ENCODE peak calls at places on chromosomes 6 and 20, in five cellular contexts. J, H, W, B and U are unnamed samples.

GRCh38 chr20:41329435-41330342 is 10.9 kb upstream of the LPIN3 start:
- DNase-seq in B (no peak), J (peak; percentile 82), W (no peak), H (no peak), U (no peak)

GRCh38 chr6:87806635-87807034 is 104.6 kb upstream of the AKIRIN2 start:
- DNase-seq in B (no peak), W (no peak), H (no peak), J (peak; percentile 74), U (peak; percentile 43)

GRCh38 chr6:17281497-17282481 is 628 bp downstream of the RBM24 start:
- DNase-seq in B (no peak), W (peak; percentile 73), H (no peak), J (no peak), U (peak; percentile 53)

GRCh38 chr6:14819001-14819400 is 426.9 kb upstream of the JARID2 start:
- DNase-seq in W (no peak), J (no peak), B (no peak), H (no peak), U (no peak)

GRCh38 chr6:139981810-139982550 is 607.5 kb upstream of the CITED2 start:
- DNase-seq in W (no peak), H (no peak), B (no peak), J (no peak), U (no peak)

GRCh38 chr20:50280851-50281655 is 90.4 kb downstream of the CEBPB start:
- DNase-seq in H (no peak), B (no peak), J (no peak), W (no peak), U (no peak)

GRCh38 chr20:51941503-51941902 is 139.2 kb upstream of the SALL4 start:
- DNase-seq in W (no peak), J (no peak), B (no peak), H (no peak), U (no peak)

GRCh38 chr6:73739097-73739496 is 43.1 kb downstream of the CD109 start:
- DNase-seq in H (no peak), W (no peak), B (peak; percentile 34), J (peak; percentile 66), U (peak; percentile 35)

GRCh38 chr6:36769676-36770499 is 69.4 kb downstream of the CPNE5 start:
- DNase-seq in W (no peak), J (no peak), H (no peak), B (no peak), U (no peak)

GRCh38 chr20:38883081-38883980 is 42.9 kb upstream of the FAM83D start:
- DNase-seq in W (no peak), H (no peak), J (no peak), B (no peak), U (peak; percentile 89)

GRCh38 chr6:13304580-13305255 is 23.6 kb downstream of the TBC1D7 start:
- DNase-seq in J (no peak), W (peak; percentile 33), B (no peak), H (peak; percentile 77), U (no peak)

GRCh38 chr20:24722586-24722985 is 226.5 kb upstream of the CST7 start:
- DNase-seq in J (no peak), H (no peak), W (peak; percentile 30), B (no peak), U (no peak)

GRCh38 chr6:18323935-18324707 is 59.8 kb upstream of the DEK start:
- DNase-seq in B (peak; percentile 58), H (no peak), J (peak; percentile 54), W (no peak), U (peak; percentile 64)

GRCh38 chr20:37932074-37932473 is 29.1 kb downstream of the VSTM2L start:
- DNase-seq in H (no peak), W (no peak), B (no peak), J (no peak), U (no peak)

GRCh38 chr6:151095538-151096254 is 144.1 kb upstream of the AKAP12 start:
- DNase-seq in H (no peak), W (no peak), B (no peak), J (peak; percentile 91), U (no peak)

GRCh38 chr6:134057478-134057877 is 5.1 kb upstream of the SLC2A12 start:
- DNase-seq in J (no peak), B (no peak), W (no peak), H (no peak), U (no peak)

GRCh38 chr6:162638931-162639574 is 88.5 kb downstream of the PRKN start:
- DNase-seq in W (no peak), H (no peak), B (no peak), J (no peak), U (no peak)

GRCh38 chr6:27136077-27136644 is 111.3 kb upstream of the PRSS16 start:
- DNase-seq in W (no peak), H (no peak), B (no peak), J (no peak), U (no peak)

GRCh38 chr6:143543435-143543834 is 31.9 kb upstream of the FUCA2 start:
- DNase-seq in H (no peak), B (no peak), W (no peak), J (no peak), U (no peak)

GRCh38 chr6:143545165-143545564 is 33.6 kb upstream of the FUCA2 start:
- DNase-seq in W (no peak), H (no peak), B (no peak), J (no peak), U (no peak)

GRCh38 chr6:143544019-143544681 is 32.6 kb upstream of the FUCA2 start:
- DNase-seq in B (no peak), H (no peak), W (no peak), J (no peak), U (no peak)

GRCh38 chr6:143546599-143546998 is 35.1 kb upstream of the FUCA2 start:
- DNase-seq in J (no peak), W (no peak), H (no peak), B (no peak), U (no peak)

GRCh38 chr6:143545976-143546547 is 34.5 kb upstream of the FUCA2 start:
- DNase-seq in B (peak; percentile 20), J (peak; percentile 68), H (no peak), W (no peak), U (no peak)
- TF ChIP-seq SIN3A in B (no peak), J (no peak), H (no peak), W (no peak), U (no peak)

DNA sequence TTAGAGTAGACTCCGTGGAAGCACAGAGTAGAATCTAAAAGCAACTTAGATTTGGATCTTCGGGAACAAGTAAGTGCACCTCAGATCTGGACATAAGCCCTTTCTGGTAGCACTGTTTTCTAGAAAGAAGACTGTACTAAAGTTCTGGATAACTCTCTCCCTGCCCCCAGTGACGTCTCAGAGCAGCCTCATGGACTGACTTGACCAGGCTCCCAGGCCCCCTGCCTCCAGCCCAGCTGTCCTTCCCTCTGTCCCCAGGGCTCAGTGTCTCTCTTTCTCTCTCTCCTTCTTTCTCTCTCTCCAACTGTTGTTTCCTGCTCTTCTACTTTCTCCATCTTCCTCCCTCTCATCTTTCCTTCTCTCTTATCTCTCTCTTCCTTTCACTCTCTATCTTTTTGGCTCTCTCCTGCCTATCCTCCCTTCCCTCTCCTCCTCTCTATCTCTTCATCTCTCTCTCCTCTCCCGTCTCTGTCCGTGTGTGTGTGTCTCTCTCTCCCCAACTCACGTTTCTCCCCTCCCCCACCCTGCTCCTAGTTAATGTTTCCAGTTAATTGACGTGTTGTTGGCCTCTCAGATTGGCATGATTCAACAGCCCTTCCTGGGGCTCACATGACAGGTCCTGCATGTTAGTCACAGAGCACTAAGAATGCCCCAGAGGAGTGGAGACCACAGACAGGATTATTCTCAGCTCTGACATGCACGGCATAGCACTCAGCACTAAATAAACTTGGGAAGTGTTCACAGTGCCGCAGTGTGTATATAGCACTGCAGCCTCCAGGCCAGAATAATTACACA is 180.4 kb upstream of the FOXQ1 start:
- DNase-seq in H (no peak), J (peak; percentile 92), B (no peak), W (no peak), U (no peak)
- TF ChIP-seq USF2 in H (no peak), J (no peak), B (no peak), W (no peak), U (no peak)

GRCh38 chr6:149234051-149234962 is 83.2 kb upstream of the TAB2 start:
- DNase-seq in B (no peak), W (no peak), J (no peak), H (no peak), U (no peak)

GRCh38 chr6:149235130-149235561 is 82.4 kb upstream of the TAB2 start:
- DNase-seq in B (no peak), W (no peak), J (peak; percentile 54), H (peak; percentile 69), U (no peak)

GRCh38 chr6:149230729-149231434 is 86.6 kb upstream of the TAB2 start:
- DNase-seq in H (no peak), B (no peak), W (no peak), J (no peak), U (no peak)

GRCh38 chr6:149233056-149233715 is 84.3 kb upstream of the TAB2 start:
- DNase-seq in B (peak; percentile 40), J (peak; percentile 63), W (no peak), H (no peak), U (no peak)

DNA sequence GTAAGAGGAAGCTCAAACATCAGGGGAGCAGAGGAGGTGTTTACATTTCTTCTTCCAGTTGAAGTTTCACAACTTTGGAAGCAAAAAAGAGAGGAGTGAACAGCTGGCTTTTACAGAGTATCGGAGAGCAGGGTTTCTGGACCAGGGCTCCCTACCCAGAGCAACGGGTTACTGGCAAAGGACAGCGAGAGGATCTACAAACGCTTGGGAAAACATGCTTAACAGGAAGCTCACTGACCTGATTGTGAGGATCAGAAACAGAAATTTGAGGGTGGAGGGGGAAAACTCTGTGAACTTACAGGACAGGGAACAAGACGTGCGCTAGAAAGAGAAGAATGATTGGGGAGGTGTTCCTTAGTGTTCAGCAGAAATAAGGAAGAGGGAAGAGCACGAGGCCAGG is 85.7 kb upstream of the TAB2 start:
- DNase-seq in W (no peak), H (no peak), B (no peak), J (no peak), U (no peak)
- TF ChIP-seq SIN3A in W (no peak), H (no peak), B (no peak), J (no peak), U (no peak)

DNA sequence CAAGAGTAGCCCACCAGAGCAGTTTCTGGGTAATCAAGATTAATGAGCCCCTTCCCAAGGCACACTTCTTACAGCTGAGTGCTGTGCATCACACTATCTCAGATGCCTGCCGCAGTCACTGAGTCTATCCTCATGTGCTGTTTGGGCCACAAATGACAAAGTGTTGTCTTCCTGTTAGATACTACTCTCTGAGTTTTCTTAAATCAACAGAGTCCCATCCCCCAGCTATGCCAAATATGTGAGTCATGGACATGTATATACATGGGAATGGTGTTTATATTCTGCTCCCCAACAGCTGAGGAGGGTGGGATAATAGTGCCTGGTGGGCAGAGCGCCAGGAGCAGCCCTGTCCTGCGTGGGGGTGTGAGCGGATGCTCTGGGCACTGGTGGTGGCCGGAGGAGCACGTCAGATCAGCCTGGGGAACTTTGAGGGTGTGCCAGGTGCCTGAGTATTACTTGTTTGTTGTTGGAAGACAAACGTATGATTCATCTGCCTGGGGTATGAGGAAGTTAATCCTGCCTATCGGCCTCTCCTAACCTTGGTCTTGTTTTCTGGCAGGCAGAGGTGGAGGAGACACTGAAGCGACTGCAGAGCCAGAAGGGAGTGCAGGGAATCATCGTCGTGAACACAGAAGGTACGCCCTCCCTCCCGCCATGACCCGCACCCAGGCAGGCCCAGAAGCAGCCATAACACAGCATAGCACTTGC is 9.6 kb downstream of the DYNLRB1 start:
- DNase-seq in W (no peak), B (no peak), H (no peak), J (peak; percentile 98), U (peak; percentile 38)
- TF ChIP-seq USF2 in W (no peak), B (no peak), H (no peak), J (no peak), U (no peak)